ENCODE peak calls at places on chromosomes 16 and 17, in six cellular contexts. O is pancreas, G is WERI-Rb-1, Z is RWPE2, I is heart right ventricle, S is transverse colon. W is an unnamed sample. For H3K27me3, the result is how much of the 10 kb centered on the place peaks cover.

GRCh38 chr17:21345236-21345635 is 30.9 kb upstream of the KCNJ12 start:
- DNase-seq in G (no peak), O (peak), I (no peak), Z (peak), S (no peak), W (no peak)

GRCh38 chr16:4378202-4378666 is 6.6 kb downstream of the VASN start:
- DNase-seq in Z (no peak), I (peak), G (no peak), O (no peak), S (no peak), W (no peak)

GRCh38 chr16:66324785-66325184 is 41.7 kb upstream of the CDH5 start:
- DNase-seq in I (no peak), G (peak), O (no peak), Z (no peak), S (no peak), W (no peak)

GRCh38 chr17:29032067-29032551 is 10.8 kb upstream of the PIPOX start:
- DNase-seq in G (no peak), S (no peak), O (no peak), Z (no peak), I (no peak), W (no peak)

GRCh38 chr17:19641687-19642372 is 6.7 kb upstream of the ALDH3A2 start:
- DNase-seq in S (no peak), Z (no peak), G (no peak), I (no peak), O (no peak), W (no peak)

GRCh38 chr17:56786989-56787482 is 46.7 kb downstream of the C17orf67 start:
- DNase-seq in I (no peak), G (no peak), S (peak), Z (peak), O (no peak), W (peak)

GRCh38 chr17:50129946-50130777 is at the start of gene SAMD14:
- DNase-seq in O (no peak), I (peak), Z (no peak), G (peak), S (no peak), W (no peak)

GRCh38 chr17:45043813-45044540 is 7.5 kb downstream of the DCAKD start:
- DNase-seq in S (no peak), G (no peak), Z (no peak), I (no peak), O (no peak), W (no peak)

GRCh38 chr17:18247613-18248001 is 10.9 kb downstream of the FLII start:
- DNase-seq in I (peak), S (no peak), O (no peak), Z (no peak), G (no peak), W (no peak)

GRCh38 chr16:1264257-1265089 is 8.6 kb downstream of the TPSD1 start:
- DNase-seq in G (no peak), Z (no peak), I (no peak), O (no peak), S (no peak), W (no peak)

GRCh38 chr17:83079340-83079747 is at the start of gene METRNL:
- DNase-seq in O (peak), I (peak), S (peak), G (peak), Z (no peak), W (no peak)

GRCh38 chr17:81241648-81242420 is 2.7 kb downstream of the NDUFAF8 start:
- DNase-seq in O (peak), Z (no peak), S (peak), I (peak), G (peak), W (peak)

GRCh38 chr17:37220609-37220953 is 155.2 kb upstream of the C17orf78 start:
- DNase-seq in I (no peak), Z (no peak), G (peak), O (no peak), S (peak), W (no peak)

GRCh38 chr17:9872852-9873251 is 32.2 kb downstream of the RCVRN start:
- DNase-seq in Z (no peak), G (no peak), S (no peak), O (no peak), I (peak), W (no peak)

GRCh38 chr17:49101054-49101534 is 31.5 kb upstream of the B4GALNT2 start:
- DNase-seq in G (no peak), Z (no peak), I (no peak), O (no peak), S (no peak), W (no peak)

GRCh38 chr17:82461827-82462524 is 3.4 kb downstream of the NARF start:
- DNase-seq in G (no peak), I (peak), S (no peak), Z (no peak), O (peak), W (no peak)

GRCh38 chr17:77884019-77884418 is 74.5 kb upstream of the TNRC6C start:
- DNase-seq in Z (no peak), I (peak), O (no peak), G (peak), S (no peak), W (no peak)

GRCh38 chr16:67445913-67446907 is 15.3 kb downstream of the HSD11B2 start:
- DNase-seq in Z (no peak), I (peak), G (peak), O (no peak), S (peak), W (no peak)

GRCh38 chr17:43467981-43468541 is 15.7 kb upstream of the DHX8 start:
- DNase-seq in O (no peak), G (peak), Z (no peak), S (no peak), I (no peak), W (peak)

GRCh38 chr16:67207857-67208524 is 9.1 kb downstream of the ELMO3 start:
- DNase-seq in Z (peak), S (no peak), G (no peak), O (no peak), I (no peak), W (peak)

GRCh38 chr16:88651276-88651988 is 579 bp upstream of the CYBA start:
- DNase-seq in S (peak), Z (no peak), G (peak), I (peak), O (peak), W (peak)

GRCh38 chr16:50494501-50495491 is 53.4 kb upstream of the NKD1 start:
- DNase-seq in G (no peak), S (no peak), O (no peak), Z (no peak), I (no peak), W (no peak)

GRCh38 chr16:20327444-20328041 is at the start of gene GP2:
- DNase-seq in Z (no peak), I (no peak), G (no peak), O (no peak), S (no peak), W (no peak)
- TF ChIP-seq CTCF in Z (no peak), I (no peak), G (no peak), O (peak), S (no peak), W (no peak)

GRCh38 chr16:85840801-85841200 is 41.3 kb downstream of the COX4I1 start:
- DNase-seq in I (no peak), S (no peak), Z (no peak), G (no peak), O (no peak), W (no peak)
- H3K27me3 ChIP-seq in I (half or more), S (under half), Z (under half), G (under half), O (under half), W (under half)

DNA sequence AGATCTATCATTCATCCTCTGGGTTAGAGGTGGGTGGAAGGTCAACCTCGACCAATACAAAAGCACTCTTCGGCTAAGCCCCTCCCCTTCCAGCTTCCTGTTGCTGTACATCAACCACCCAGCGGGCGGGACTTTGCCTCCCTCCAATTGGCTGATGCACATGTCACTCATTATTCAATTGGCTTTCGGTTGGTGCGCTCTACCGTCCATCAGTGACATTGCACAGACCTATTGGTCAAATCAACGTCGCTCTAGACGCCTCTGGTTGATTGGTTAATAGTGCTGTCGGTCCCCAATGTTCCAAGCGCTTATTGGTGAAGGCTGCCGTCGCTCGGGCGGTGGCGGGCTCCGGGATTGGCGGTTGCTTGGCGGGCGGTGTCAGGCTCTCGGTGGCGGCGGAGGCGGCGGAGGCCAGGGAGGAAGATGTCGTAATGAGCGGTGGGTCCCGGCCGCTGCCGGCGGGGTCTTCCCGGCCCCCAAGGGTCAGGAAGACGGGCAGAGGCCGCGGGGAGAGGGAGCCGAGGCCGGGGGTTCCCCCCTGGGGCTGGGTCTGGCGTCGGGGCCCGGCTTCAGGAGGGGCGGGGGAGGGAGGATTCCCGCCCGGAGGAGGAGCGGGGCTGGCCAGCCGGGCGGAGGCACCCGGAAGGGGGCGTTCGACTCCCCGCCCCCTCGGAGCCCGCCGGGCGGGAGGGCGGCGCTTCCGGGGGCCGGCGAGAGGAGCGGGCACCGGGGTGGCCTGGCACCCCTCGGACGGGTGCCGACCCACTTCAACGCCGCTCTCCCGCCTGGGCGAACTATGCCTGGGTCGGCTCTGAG is at the start of gene SP2:
- DNase-seq in S (peak), G (peak), I (peak), Z (peak), O (peak), W (peak)
- TF ChIP-seq CTCF in S (peak), G (no peak), I (peak), Z (no peak), O (no peak), W (peak)

DNA sequence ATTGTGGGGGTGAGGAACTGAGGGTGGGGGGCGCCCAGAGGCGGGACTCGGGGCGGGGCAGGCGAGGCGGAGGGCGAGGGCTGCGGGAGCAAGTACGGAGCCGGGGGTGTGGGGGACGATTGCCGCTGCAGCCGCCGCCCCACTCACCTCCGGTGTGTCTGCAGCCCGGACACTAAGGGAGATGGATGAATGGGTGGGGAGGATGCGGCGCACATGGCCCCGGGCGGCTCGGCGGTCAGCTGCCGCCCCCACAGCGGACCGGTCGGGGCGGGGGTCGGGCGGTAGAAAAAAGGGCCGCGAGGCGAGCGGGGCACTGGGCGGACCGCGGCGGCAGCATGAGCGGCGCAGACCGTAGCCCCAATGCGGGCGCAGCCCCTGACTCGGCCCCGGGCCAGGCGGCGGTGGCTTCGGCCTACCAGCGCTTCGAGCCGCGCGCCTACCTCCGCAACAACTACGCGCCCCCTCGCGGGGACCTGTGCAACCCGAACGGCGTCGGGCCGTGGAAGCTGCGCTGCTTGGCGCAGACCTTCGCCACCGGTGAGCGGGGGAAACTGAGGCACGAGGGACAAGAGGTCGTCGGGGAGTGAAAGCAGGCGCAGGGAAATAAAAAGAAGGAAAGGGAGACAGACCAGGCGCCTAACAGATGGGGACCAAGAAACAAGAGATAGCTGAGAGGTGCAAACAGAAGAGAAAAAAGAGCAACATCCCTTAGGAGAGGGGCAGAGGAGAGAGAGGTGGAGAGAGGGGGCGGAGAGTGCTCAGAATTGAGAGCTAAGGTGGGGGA is at the start of gene PNMT:
- DNase-seq in G (no peak), I (peak), Z (peak), O (peak), S (peak), W (no peak)
- H3K27me3 ChIP-seq in G (under half), I (under half), Z (under half), O (under half), S (half or more), W (under half)

DNA sequence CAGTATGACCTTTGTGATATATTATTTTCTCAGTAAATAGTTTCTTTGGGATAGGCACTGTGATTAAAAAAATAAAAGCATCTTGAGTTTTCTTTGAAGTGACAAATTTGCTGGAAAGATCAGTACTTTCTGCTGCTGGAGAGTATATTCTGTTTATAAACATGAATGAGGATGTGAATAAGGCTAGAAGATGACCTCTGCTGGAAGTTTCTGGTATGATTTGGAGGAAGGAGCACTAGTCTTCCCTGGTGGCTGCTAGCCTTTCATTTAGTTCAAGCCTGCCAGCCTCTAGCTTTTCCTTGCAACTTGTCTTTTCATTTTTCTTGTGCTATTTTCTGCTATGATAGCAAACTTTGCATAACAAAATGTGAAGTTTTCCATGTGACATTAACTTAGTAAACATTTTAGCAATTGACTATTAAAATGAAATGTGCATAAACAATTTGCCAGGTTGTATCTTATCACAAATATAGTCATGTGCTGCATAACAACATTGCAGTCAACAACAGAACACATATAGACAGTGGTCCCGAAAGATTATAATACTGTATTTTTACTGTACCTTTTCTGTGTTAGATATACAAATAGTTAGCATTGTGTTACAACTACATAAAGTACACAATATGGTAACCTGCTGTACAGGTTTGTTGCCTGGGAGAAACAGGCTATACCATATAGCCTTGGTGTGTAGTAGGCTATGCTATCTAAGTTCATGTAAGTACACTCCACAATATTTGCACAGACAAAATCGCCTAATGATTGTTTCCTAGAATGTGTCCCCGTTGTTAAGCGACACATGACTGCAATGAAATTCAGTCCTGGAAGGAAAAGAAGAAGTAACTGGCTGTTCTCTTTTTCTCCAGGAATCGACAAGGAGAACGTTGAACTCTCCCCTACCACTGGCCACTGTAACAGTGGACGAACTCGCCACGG is 18.1 kb upstream of the RAB11FIP4 start:
- DNase-seq in Z (no peak), S (no peak), O (no peak), I (no peak), G (no peak), W (no peak)
- TF ChIP-seq CTCF in Z (peak), S (peak), O (peak), I (peak), G (peak), W (no peak)

DNA sequence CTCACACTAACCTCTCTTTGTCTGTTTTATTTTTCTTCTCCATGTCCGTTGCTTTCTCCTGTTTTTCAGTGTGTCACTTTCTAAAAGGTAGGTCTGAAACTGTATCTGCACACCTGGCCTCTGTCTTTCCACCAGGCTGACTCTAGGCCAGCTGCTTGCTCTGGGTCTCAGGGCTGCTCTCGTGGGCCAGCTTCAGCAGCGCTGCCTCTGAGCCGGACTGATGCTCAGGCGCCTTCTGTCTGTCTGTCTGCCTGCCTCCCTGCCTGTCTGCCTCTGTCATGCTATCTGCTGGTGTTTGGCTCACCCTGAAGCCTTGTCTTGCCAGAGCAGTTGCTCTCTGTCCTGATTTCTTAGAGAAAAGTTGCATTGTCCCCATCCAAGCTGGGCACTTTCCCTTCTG is 16.1 kb upstream of the ATP6V0C start:
- DNase-seq in Z (no peak), O (no peak), S (no peak), I (no peak), G (no peak), W (no peak)
- H3K27me3 ChIP-seq in Z (under half), O (under half), S (under half), I (under half), G (under half), W (under half)

GRCh38 chr17:76154292-76154691 is 13.2 kb upstream of the FOXJ1 start:
- DNase-seq in O (no peak), I (no peak), G (peak), S (no peak), Z (no peak), W (no peak)
- TF ChIP-seq CTCF in O (no peak), I (no peak), G (no peak), S (no peak), Z (no peak), W (no peak)

GRCh38 chr17:47792979-47793378 is 28.6 kb downstream of the OSBPL7 start:
- DNase-seq in G (no peak), Z (no peak), S (no peak), O (no peak), I (no peak), W (no peak)

GRCh38 chr17:47792457-47792856 is 29.1 kb downstream of the OSBPL7 start:
- DNase-seq in O (no peak), G (no peak), S (no peak), Z (no peak), I (no peak), W (no peak)

GRCh38 chr17:47789611-47790520 is 31.7 kb downstream of the OSBPL7 start:
- DNase-seq in I (peak), O (peak), Z (no peak), G (peak), S (peak), W (no peak)

GRCh38 chr17:47785538-47786123 is 36.0 kb downstream of the OSBPL7 start:
- DNase-seq in S (no peak), G (no peak), I (no peak), Z (no peak), O (no peak), W (no peak)

DNA sequence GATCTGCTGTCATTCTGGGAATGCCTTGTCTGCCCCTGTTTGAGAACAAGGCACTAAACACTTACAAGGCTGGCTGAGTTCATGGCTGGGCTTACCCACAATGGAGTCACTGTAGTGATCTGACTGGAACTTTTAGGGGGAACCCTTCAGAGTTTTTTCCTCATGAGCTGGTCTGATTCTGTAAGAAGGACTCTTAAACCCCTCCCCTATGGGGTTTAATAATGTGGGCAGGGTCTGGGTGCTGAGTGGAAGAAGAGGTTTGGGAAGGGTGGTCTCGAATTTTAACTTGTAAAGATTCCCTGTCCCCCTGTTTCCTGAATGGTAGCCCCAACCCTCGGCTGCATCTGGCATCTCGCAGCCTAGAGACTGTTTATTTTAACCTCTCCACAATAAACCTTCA is 30.6 kb downstream of the OSBPL7 start:
- DNase-seq in Z (no peak), G (no peak), O (no peak), I (no peak), S (no peak), W (no peak)
- H3K27me3 ChIP-seq in Z (half or more), G (under half), O (under half), I (half or more), S (half or more), W (under half)

W was measured in gastrocnemius medialis.